ENCODE peak calls at places on chromosomes 13 and 19, in four cellular contexts. D, V, N and F are unnamed samples.

GRCh38 chr13:91520952-91521351 is 122.5 kb downstream of the GPC5 start:
- DNase-seq in V (no peak), N (no peak), D (no peak), F (no peak)

GRCh38 chr19:54464624-54465266 is 1.2 kb upstream of the LENG9 start:
- DNase-seq in V (no peak), N (peak), D (peak), F (peak)

GRCh38 chr19:34241513-34242337 is 12.6 kb upstream of the GARRE1 start:
- DNase-seq in D (no peak), N (no peak), V (no peak), F (no peak)

GRCh38 chr13:76884571-76885202 is 1.5 kb downstream of the KCTD12 start:
- DNase-seq in N (no peak), D (peak), V (no peak), F (no peak)

GRCh38 chr19:50250450-50251136 is 47.2 kb downstream of the MYH14 start:
- DNase-seq in D (no peak), V (no peak), N (no peak), F (no peak)

GRCh38 chr13:27461940-27462584 is 11.7 kb upstream of the MTIF3 start:
- DNase-seq in V (no peak), N (no peak), D (no peak), F (no peak)

GRCh38 chr19:15251010-15251748 is 18.9 kb upstream of the EPHX3 start:
- DNase-seq in V (no peak), D (peak), N (no peak), F (no peak)

GRCh38 chr19:34209726-34210125 is 37.4 kb downstream of the LSM14A start:
- DNase-seq in D (no peak), V (no peak), N (no peak), F (no peak)

GRCh38 chr13:110232146-110232545 is 74.8 kb downstream of the COL4A1 start:
- DNase-seq in V (no peak), N (no peak), D (no peak), F (no peak)

GRCh38 chr19:32750441-32751055 is 31.0 kb downstream of the TDRD12 start:
- DNase-seq in D (no peak), N (no peak), V (no peak), F (no peak)

GRCh38 chr13:100513171-100513570 is 75.4 kb downstream of the GGACT start:
- DNase-seq in D (no peak), N (no peak), V (no peak), F (no peak)

GRCh38 chr13:108363651-108364050 is 94.1 kb downstream of the TNFSF13B start:
- DNase-seq in V (no peak), D (no peak), N (no peak), F (no peak)

GRCh38 chr13:97413694-97414093 is 20.3 kb upstream of the RAP2A start:
- DNase-seq in D (no peak), V (no peak), N (no peak), F (no peak)

GRCh38 chr19:34838248-34838647 is 65.2 kb upstream of the ZNF599 start:
- DNase-seq in V (no peak), N (no peak), D (no peak), F (no peak)

GRCh38 chr19:15252398-15253018 is 20.3 kb upstream of the EPHX3 start:
- DNase-seq in V (peak), N (no peak), D (peak), F (no peak)

GRCh38 chr19:55699221-55699620 is 24.2 kb downstream of the EPN1 start:
- DNase-seq in V (no peak), D (no peak), N (no peak), F (no peak)

GRCh38 chr13:62092949-62093348 is 677.3 kb upstream of the PCDH20 start:
- DNase-seq in V (no peak), D (no peak), N (no peak), F (no peak)

GRCh38 chr13:85266331-85266730 is 532.9 kb downstream of the SLITRK6 start:
- DNase-seq in V (no peak), D (no peak), N (no peak), F (no peak)

GRCh38 chr13:113650275-113650674 is 7.7 kb downstream of the ATP4B start:
- DNase-seq in N (peak), D (no peak), V (no peak), F (no peak)

DNA sequence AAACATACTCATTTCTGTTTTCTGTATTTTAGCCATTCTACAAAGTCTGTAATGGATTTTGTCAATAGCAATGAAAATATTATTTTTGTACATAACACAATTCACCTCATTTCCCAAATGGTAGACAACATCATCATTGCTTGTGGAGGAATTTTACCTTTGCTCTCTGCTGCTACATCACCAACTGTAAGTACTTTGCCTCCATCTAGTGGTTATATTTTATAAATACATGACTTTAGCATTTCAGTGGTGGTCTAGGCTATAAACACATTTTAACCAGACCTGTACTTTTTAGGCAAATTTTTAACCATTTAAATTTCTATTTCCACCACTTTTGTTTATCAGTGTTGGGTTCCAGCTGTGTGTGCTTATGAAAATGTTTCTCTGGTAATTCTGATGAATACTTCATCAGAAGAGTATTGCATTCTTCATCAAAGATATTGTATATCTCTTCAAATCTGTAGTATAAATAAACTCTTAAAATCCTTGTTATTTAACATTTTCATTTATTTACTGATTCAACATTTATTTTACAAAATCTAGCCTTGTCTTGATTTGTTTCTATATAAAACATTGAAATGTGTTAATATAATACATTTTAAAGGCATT is 222.4 kb downstream of the NBEA start:
- DNase-seq in N (no peak), V (no peak), D (no peak), F (no peak)
- TF ChIP-seq CTCF in N (peak), V (peak), D (peak), F (no peak)

GRCh38 chr19:21197589-21198295 is 55.9 kb downstream of the ZNF431 start:
- DNase-seq in N (no peak), D (no peak), V (no peak), F (no peak)
- TF ChIP-seq CTCF in N (no peak), D (no peak), V (no peak), F (no peak)

GRCh38 chr19:2724148-2724557 is 3.0 kb upstream of the DIRAS1 start:
- DNase-seq in V (no peak), D (no peak), N (no peak), F (no peak)
- TF ChIP-seq CTCF in V (no peak), D (no peak), N (no peak), F (no peak)

DNA sequence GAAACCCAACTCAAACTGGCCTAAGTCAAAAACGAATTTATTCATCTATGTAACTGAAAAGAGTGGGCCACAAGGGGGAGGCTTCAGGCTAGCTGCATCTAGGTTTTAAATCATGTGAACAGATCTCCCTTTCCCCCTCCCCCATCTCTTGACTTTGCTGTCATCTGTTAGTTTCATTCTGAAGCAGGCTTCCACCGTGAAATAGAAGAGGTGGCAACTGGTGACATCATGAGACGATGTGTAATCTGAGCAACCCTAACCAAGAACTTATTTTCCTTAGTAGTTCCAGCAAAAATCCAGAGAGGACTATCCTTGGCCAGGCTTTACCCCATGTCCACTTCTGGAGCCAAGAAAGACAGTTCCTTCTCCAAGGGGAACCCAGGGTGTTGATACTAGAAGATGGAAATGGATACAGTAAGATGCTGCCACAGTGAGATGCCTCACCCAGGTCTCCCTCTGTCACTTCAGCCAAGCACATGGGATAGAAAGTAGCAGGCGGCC is 9.4 kb downstream of the SAMD4B start:
- DNase-seq in N (no peak), V (no peak), D (no peak), F (no peak)
- TF ChIP-seq CTCF in N (no peak), V (peak), D (no peak), F (no peak)

GRCh38 chr13:99432637-99433542 is 68.4 kb upstream of the TM9SF2 start:
- DNase-seq in V (no peak), N (no peak), D (no peak), F (peak)

GRCh38 chr13:99435116-99435515 is 66.2 kb upstream of the TM9SF2 start:
- DNase-seq in N (no peak), V (no peak), D (no peak), F (no peak)

GRCh38 chr13:99436013-99436412 is 65.3 kb upstream of the TM9SF2 start:
- DNase-seq in D (no peak), N (no peak), V (no peak), F (no peak)

GRCh38 chr13:99433543-99434075 is 67.7 kb upstream of the TM9SF2 start:
- DNase-seq in D (no peak), N (no peak), V (no peak), F (no peak)

GRCh38 chr13:99434258-99434788 is 66.9 kb upstream of the TM9SF2 start:
- DNase-seq in D (no peak), V (no peak), N (no peak), F (no peak)
- TF ChIP-seq CTCF in D (no peak), V (no peak), N (no peak), F (no peak)

DNA sequence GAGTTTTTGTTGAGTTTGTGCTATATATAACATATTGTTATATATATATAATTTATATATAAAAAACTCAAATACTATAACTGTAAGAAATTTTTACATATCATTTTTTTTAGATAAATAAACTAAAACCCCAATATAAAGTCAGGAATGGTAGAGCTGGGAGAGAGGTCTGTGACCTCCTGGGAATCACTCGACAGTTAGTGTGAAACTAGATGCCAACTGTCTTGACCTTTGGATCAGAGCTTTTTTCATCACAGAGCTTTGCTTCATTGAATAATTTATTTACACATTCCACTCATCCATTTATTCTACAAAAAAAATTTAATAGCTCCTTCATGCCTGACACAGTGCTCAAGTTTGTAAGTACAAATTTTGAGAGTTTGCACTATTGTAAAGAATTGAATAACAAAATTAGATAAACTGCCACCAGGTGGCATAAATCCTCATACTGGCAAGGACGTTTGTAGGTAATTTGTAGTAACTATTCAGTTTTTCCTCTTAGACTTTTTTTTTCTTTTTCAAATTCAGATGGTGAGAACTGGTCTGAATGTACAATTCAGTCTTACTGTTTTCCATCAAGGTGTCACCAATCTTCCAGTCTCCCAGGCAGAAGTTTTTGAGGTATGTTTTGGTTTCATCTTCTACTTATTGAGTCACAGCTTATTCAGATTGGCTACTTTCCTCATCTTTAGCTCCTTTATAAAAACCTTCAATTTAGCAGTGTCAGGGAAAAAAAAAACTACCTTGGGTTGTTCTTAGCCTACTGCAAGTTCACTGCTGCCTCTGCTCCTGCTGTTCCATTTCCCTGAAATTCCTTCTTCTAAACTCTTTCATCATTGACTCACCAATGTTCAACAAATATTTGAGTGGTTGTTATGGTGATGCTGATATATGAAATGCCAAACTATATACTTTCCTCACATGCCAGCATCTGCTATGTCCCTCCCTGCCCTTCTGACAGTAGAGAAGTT is 28.7 kb downstream of the LACC1 start:
- DNase-seq in D (no peak), V (no peak), N (no peak), F (no peak)
- TF ChIP-seq CTCF in D (peak), V (peak), N (peak), F (no peak)